ENCODE peak calls at places on chromosome 7, in seven cellular contexts. W, S, O, C, I, N and D are unnamed samples.

GRCh38 chr7:127822822-127823508 is 171.0 kb downstream of the SND1 start:
- DNase-seq in W (peak; percentile 81), S (no peak), O (no peak), C (no peak), I (no peak), N (peak; percentile 30), D (no peak)

GRCh38 chr7:137342340-137342739 is 1.2 kb downstream of the PTN start:
- DNase-seq in W (no peak), S (no peak), O (no peak), C (no peak), I (no peak), N (no peak), D (no peak)

GRCh38 chr7:25240340-25240739 is 12.1 kb upstream of the NPVF start:
- DNase-seq in W (no peak), S (no peak), O (no peak), C (no peak), I (no peak), N (no peak), D (no peak)

GRCh38 chr7:94391716-94392390 is 2.8 kb upstream of the COL1A2 start:
- DNase-seq in W (no peak), S (no peak), O (peak; percentile 84), C (no peak), I (no peak), N (no peak), D (no peak)

GRCh38 chr7:1536768-1537630 is 6.5 kb downstream of the MAFK start:
- DNase-seq in W (peak; percentile 75), S (no peak), O (peak; percentile 99), C (peak; percentile 81), I (no peak), N (peak; percentile 64), D (no peak)

GRCh38 chr7:50734246-50734645 is 48.5 kb downstream of the GRB10 start:
- DNase-seq in W (no peak), S (no peak), O (no peak), C (no peak), I (no peak), N (no peak), D (no peak)

GRCh38 chr7:97020601-97021442 is 3.8 kb downstream of the DLX5 start:
- DNase-seq in W (no peak), S (no peak), O (no peak), C (no peak), I (no peak), N (no peak), D (no peak)

GRCh38 chr7:6306471-6306870 is 34.0 kb upstream of the CYTH3 start:
- DNase-seq in W (no peak), S (no peak), O (peak; percentile 66), C (no peak), I (no peak), N (no peak), D (no peak)

GRCh38 chr7:119842337-119842736 is 430.6 kb upstream of the KCND2 start:
- DNase-seq in W (no peak), S (no peak), O (no peak), C (no peak), I (no peak), N (no peak), D (no peak)